ENCODE peak calls at places on chromosomes 16 and 17, in six cellular contexts. H is H9, T is omental fat pad, W is astrocyte of the spinal cord, O is brain microvascular endothelial cell, G is natural killer cell. D is an unnamed sample.

GRCh38 chr17:4939554-4939803 is 367 bp downstream of the SLC25A11 start:
- DNase-seq in G (no peak), T (no peak), O (no peak), H (no peak), W (no peak), D (no peak)

GRCh38 chr16:67199011-67199807 is at the start of gene ELMO3:
- DNase-seq in W (no peak), T (no peak), H (peak; percentile 92), O (no peak), G (no peak), D (no peak)

GRCh38 chr17:19398301-19399181 is 11.6 kb upstream of the MFAP4 start:
- DNase-seq in O (no peak), T (peak; percentile 39), W (peak; percentile 30), H (no peak), G (no peak), D (no peak)

GRCh38 chr17:3034578-3034920 is 28.9 kb downstream of the OR1D5 start:
- DNase-seq in O (no peak), W (no peak), H (no peak), T (no peak), G (no peak), D (no peak)

GRCh38 chr16:80670170-80670865 is 129.5 kb downstream of the DYNLRB2 start:
- DNase-seq in G (no peak), W (no peak), T (no peak), H (no peak), O (no peak), D (no peak)

GRCh38 chr16:46947900-46948547 is 25.4 kb downstream of the DNAJA2 start:
- DNase-seq in W (peak; percentile 48), O (peak; percentile 17), T (no peak), H (no peak), G (no peak), D (no peak)

GRCh38 chr16:52629296-52629695 is 82.4 kb upstream of the TOX3 start:
- DNase-seq in T (no peak), W (no peak), G (no peak), H (no peak), O (no peak), D (no peak)

GRCh38 chr16:30488764-30489595 is 16.4 kb downstream of the ITGAL start:
- DNase-seq in H (peak; percentile 62), G (no peak), T (no peak), W (no peak), O (no peak), D (no peak)

GRCh38 chr17:63356275-63356905 is 89.7 kb downstream of the CYB561 start:
- DNase-seq in W (peak; percentile 96), T (no peak), H (no peak), O (peak; percentile 76), G (no peak), D (no peak)

GRCh38 chr17:41912925-41913324 is 5.8 kb downstream of the ACLY start:
- DNase-seq in O (no peak), W (peak; percentile 39), T (no peak), H (no peak), G (no peak), D (no peak)

GRCh38 chr16:19071811-19072777 is 4.7 kb downstream of the COQ7 start:
- DNase-seq in H (peak; percentile 72), T (peak; percentile 31), O (peak; percentile 71), G (peak; percentile 33), W (peak; percentile 58), D (peak; percentile 23)

GRCh38 chr16:87392823-87393679 is 915 bp downstream of the MAP1LC3B start:
- DNase-seq in H (peak; percentile 50), W (peak; percentile 54), O (no peak), T (no peak), G (peak; percentile 31), D (peak; percentile 48)
- TF ChIP-seq CTCF in H (no peak), W (peak; percentile 48), O (peak; percentile 49), T (no peak), G (no peak), D (no peak)

GRCh38 chr17:44083250-44083849 is 12.8 kb downstream of the G6PC3 start:
- DNase-seq in T (no peak), H (peak; percentile 59), O (no peak), G (no peak), W (no peak), D (no peak)
- TF ChIP-seq CTCF in T (no peak), H (peak; percentile 45), O (peak; percentile 59), G (no peak), W (peak; percentile 37), D (no peak)

DNA sequence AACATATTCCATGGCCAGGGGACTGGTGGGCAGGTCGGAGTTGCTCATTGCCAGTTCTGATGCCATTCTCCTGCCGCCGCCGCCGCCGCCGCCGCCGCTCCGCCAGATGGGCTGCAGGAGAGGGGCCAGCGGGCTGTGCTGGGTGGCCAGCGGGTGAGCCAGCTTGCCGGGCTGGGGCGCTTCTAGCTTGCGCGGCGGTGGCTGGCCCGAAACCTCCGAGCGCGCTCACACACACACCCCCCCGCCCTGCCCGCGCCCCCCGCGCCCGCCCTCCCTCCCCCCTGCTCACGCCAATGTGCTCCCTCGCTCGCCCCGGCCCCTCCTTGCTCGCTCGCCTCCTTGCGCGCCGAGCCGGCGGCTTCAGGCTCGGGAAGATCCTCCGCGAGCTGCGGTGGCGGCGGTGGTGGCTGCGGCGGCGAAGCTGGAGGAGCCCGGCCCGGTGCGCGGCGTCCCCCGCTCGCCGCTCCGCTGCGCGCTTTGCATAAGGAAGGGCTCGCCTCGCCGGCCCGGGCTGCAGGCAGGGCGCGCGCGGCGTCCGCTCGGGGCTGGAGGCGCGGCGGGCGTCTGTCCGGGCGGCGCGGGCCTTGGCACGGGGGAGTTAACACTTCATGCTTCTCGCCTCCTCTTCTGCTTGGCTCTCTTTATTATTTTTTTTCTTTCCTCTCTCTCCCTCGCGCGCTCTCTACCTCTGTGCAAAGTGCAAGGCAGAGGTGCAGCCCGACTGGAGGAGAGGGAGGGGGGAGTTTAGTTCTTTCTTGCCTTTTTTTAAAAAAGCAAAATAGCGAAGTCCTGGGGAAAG is 501 bp downstream of the MAF start:
- DNase-seq in H (peak; percentile 67), W (peak; percentile 42), G (peak; percentile 60), T (no peak), O (no peak), D (peak; percentile 47)
- TF ChIP-seq CTCF in H (no peak), W (no peak), G (no peak), T (no peak), O (no peak), D (no peak)

DNA sequence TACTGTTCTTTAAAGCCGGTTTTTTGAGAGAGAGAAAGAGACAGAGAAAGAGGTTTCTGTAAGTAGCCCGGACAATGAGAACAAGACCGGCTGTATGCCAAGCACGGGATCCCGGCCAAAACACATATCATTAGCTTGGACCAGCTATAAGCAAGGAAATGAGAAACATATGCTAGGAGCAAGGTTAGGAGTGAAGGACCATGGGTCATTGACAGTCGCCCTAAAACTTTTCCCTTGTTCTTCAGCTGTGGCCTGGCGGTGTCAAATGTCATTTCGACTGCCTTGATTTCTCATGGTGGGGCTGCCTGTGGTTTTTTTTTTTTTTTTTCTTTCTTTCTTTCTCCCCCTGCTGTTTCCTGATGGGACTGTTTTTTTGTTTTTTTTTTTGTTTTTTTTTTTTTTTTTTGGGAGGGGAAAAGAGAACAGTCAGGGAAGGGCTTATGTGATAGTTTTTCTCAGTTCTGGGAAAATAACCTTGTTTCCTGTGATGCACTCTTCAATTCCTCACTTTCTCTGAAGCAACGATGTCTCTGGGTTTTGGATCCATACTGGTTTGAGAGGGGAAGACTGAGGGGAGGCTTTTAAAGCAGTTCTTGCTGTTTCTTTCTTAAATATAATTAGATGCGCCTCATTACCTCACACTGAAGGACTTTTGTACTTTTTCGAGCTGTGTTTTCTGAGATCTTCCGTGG is 124.8 kb upstream of the ZFHX3 start:
- DNase-seq in G (no peak), H (peak; percentile 56), T (no peak), O (peak; percentile 76), W (peak; percentile 97), D (no peak)
- TF ChIP-seq CTCF in G (no peak), H (peak; percentile 45), T (no peak), O (peak; percentile 49), W (peak; percentile 33), D (no peak)

GRCh38 chr16:27268376-27269299 is at the start of gene NSMCE1:
- DNase-seq in H (peak; percentile 94), O (peak; percentile 96), T (peak; percentile 98), W (peak; percentile 96), G (peak; percentile 98), D (peak; percentile 92)
- TF ChIP-seq CTCF in H (no peak), O (peak; percentile 40), T (no peak), W (peak; percentile 20), G (no peak), D (no peak)

DNA sequence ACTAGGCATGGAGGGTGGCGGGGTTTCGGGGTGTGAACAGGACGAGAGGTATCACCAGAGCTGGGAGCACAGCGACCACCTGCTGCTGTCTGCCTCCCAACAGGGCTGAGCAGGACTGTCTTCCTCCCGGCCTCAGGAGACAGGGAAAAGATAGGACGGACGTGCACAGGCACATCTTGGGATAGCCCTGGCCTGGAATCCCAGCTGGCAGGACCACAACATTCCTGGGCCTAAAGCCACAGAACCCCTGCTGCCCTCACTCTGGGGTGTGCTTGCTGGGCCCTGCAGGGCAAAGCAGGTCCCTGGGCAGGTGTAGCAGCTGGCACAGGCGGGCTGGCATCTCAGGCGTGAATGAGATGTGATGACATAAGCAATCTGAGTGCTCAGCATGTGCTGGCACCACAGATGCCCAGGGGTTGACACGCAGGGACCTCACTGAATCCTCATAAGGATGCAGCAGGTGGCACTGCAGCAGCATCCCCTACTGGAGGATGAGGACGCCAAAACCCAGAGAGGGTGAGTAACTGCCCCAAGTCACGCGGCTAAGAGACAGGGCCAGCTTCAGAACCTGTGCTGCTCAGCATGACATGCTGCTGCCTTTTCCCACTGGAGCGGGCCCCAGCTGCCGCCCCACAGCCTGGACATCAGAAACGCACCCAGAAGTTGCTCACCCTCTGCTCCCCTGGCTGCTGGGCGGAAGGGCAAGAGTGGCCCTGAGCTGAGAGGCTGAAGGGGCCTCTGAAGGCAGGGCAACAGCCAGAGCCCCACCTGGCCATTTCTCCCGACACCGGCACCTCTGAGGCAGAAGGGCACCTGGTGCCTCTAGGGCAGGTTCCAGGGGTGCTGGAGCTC is 7.1 kb downstream of the CORO7 start:
- DNase-seq in O (no peak), H (peak; percentile 41), W (no peak), G (no peak), T (no peak), D (no peak)
- TF ChIP-seq CTCF in O (peak; percentile 16), H (peak; percentile 32), W (no peak), G (no peak), T (no peak), D (no peak)

GRCh38 chr16:56960681-56961281 is 969 bp upstream of the CETP start:
- DNase-seq in W (no peak), G (no peak), T (no peak), H (no peak), O (no peak), D (no peak)

GRCh38 chr16:56953006-56953405 is 8.7 kb upstream of the CETP start:
- DNase-seq in H (no peak), G (no peak), O (no peak), T (no peak), W (no peak), D (no peak)

GRCh38 chr16:56956076-56956475 is 5.7 kb upstream of the CETP start:
- DNase-seq in G (no peak), O (no peak), H (no peak), W (no peak), T (no peak), D (no peak)

GRCh38 chr16:56961386-56961785 is 364 bp upstream of the CETP start:
- DNase-seq in G (no peak), W (no peak), H (no peak), T (no peak), O (no peak), D (no peak)

GRCh38 chr16:56956756-56957155 is 5.0 kb upstream of the CETP start:
- DNase-seq in T (no peak), H (no peak), O (no peak), G (no peak), W (no peak), D (no peak)
- TF ChIP-seq CTCF in T (no peak), H (peak; percentile 36), O (peak; percentile 46), G (no peak), W (peak; percentile 16), D (no peak)

GRCh38 chr16:68778551-68779231 is 41.6 kb downstream of the CDH1 start:
- DNase-seq in T (no peak), O (no peak), H (peak; percentile 91), G (no peak), W (no peak), D (no peak)
- TF ChIP-seq CTCF in T (no peak), O (no peak), H (peak; percentile 19), G (no peak), W (no peak), D (no peak)